ENCODE peak calls at places on chromosomes 16 and 17, in five cellular contexts. T, M, F, G and P are unnamed samples.

GRCh38 chr17:4566785-4567184 is 6.4 kb upstream of the GGT6 start:
- DNase-seq in F (peak; percentile 71), G (peak; percentile 76), M (peak; percentile 58), T (peak; percentile 66), P (peak; percentile 55)

GRCh38 chr17:55285340-55286301 is 20.9 kb downstream of the HLF start:
- DNase-seq in M (no peak), F (no peak), G (no peak), T (no peak), P (no peak)

GRCh38 chr17:40326014-40326831 is 17.2 kb downstream of the RARA start:
- DNase-seq in M (peak; percentile 29), T (no peak), G (peak; percentile 57), F (no peak), P (peak; percentile 91)

GRCh38 chr16:27698266-27698665 is 148.3 kb downstream of the KATNIP start:
- DNase-seq in M (no peak), F (no peak), G (no peak), T (no peak), P (no peak)

GRCh38 chr17:11140028-11140427 is 101.0 kb upstream of the SHISA6 start:
- DNase-seq in F (no peak), T (no peak), G (no peak), M (no peak), P (no peak)

GRCh38 chr17:46862949-46863348 is 11.6 kb downstream of the WNT9B start:
- DNase-seq in G (no peak), T (no peak), F (no peak), M (no peak), P (no peak)

GRCh38 chr16:54936979-54937672 is 6.5 kb downstream of the IRX5 start:
- DNase-seq in G (no peak), F (no peak), M (no peak), T (no peak), P (no peak)

GRCh38 chr17:8954339-8954738 is 11.2 kb downstream of the PIK3R5 start:
- DNase-seq in M (no peak), T (no peak), F (no peak), G (peak; percentile 62), P (no peak)

GRCh38 chr17:83152745-83153611 is 73.6 kb downstream of the METRNL start:
- DNase-seq in T (no peak), F (no peak), M (no peak), G (no peak), P (no peak)

GRCh38 chr16:65065031-65065430 is 56.8 kb downstream of the CDH11 start:
- DNase-seq in T (no peak), F (no peak), G (no peak), M (no peak), P (no peak)

GRCh38 chr16:79154081-79154480 is 446.5 kb downstream of the MAF start:
- DNase-seq in G (no peak), F (no peak), M (no peak), T (no peak), P (no peak)

GRCh38 chr17:65433592-65433991 is 127.9 kb downstream of the AXIN2 start:
- DNase-seq in G (no peak), M (no peak), T (no peak), F (no peak), P (no peak)

GRCh38 chr16:67444259-67445125 is 13.6 kb downstream of the HSD11B2 start:
- DNase-seq in F (no peak), M (no peak), T (no peak), G (no peak), P (no peak)

GRCh38 chr16:55499281-55499680 is 9.6 kb upstream of the LPCAT2 start:
- DNase-seq in M (no peak), G (no peak), T (no peak), F (no peak), P (no peak)

GRCh38 chr17:74663566-74663965 is 40.0 kb upstream of the CD300E start:
- DNase-seq in F (no peak), M (no peak), G (no peak), T (no peak), P (no peak)

GRCh38 chr16:72785886-72786285 is 262.0 kb downstream of the ZFHX3 start:
- DNase-seq in G (no peak), F (no peak), T (no peak), M (no peak), P (no peak)

DNA sequence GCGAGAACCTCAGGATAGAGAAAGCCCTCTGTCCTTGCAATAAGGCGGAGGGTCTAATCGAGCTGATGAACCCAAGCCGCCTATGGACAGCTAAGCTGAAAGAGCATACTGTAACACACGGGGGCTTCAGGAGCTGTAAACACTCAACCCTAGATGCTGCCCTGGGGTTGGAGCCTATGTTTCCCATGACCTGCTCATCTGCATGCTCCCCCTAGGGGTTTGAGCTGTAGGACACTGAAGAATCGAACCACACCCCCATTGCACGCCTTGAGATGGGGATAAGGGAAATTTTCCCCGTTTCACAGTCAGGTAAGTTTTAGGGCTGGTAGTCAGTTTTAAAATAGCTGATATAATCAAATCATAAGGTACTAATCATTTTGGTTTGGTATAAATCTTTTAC is 675.6 kb upstream of the CDH8 start:
- DNase-seq in G (no peak), T (no peak), F (no peak), M (no peak), P (no peak)
- TF ChIP-seq CTCF in G (no peak), T (no peak), F (no peak), M (no peak), P (no peak)

DNA sequence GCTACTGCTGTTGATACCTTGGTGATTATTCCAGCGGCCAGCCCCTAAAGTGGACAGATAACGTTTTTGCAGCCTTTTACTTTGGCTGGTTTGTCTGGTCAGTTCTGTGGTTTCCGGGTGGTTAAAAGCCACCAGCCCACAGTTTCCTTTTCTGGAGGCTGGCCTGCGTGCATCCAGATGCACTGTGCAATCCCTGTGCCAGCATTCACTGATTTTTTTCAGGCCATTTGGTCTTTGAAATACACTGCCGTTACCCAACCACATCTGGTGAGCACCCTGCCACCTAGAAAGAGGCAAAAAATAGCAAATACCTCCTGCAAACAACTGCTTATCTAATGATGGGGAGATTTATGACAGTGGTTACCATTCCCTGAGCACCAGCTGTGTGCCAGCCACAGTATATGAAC is 797 bp downstream of the NUDT7 start:
- DNase-seq in T (no peak), M (no peak), F (no peak), G (peak; percentile 43), P (peak; percentile 73)
- H3K9me2 ChIP-seq in T (no peaks in the 10 kb centered on the region), M (no peaks in the 10 kb centered on the region), F (no peaks in the 10 kb centered on the region), G (no peaks in the 10 kb centered on the region), P (no peaks in the 10 kb centered on the region)

GRCh38 chr16:7511549-7512260 is 179.1 kb downstream of the RBFOX1 start:
- DNase-seq in F (no peak), G (no peak), M (no peak), T (no peak), P (no peak)

GRCh38 chr16:7509919-7510705 is 177.5 kb downstream of the RBFOX1 start:
- DNase-seq in T (no peak), G (no peak), F (no peak), M (no peak), P (no peak)

GRCh38 chr16:7515543-7515942 is 182.9 kb downstream of the RBFOX1 start:
- DNase-seq in G (no peak), F (no peak), M (no peak), T (no peak), P (no peak)

GRCh38 chr16:7512503-7512902 is 179.9 kb downstream of the RBFOX1 start:
- DNase-seq in F (no peak), T (no peak), G (no peak), M (no peak), P (no peak)

GRCh38 chr16:7513429-7513828 is 180.8 kb downstream of the RBFOX1 start:
- DNase-seq in F (no peak), M (no peak), G (peak; percentile 25), T (no peak), P (no peak)
- TF ChIP-seq CTCF in F (peak; percentile 38), M (peak; percentile 53), G (peak; percentile 80), T (peak; percentile 50), P (peak; percentile 36)

DNA sequence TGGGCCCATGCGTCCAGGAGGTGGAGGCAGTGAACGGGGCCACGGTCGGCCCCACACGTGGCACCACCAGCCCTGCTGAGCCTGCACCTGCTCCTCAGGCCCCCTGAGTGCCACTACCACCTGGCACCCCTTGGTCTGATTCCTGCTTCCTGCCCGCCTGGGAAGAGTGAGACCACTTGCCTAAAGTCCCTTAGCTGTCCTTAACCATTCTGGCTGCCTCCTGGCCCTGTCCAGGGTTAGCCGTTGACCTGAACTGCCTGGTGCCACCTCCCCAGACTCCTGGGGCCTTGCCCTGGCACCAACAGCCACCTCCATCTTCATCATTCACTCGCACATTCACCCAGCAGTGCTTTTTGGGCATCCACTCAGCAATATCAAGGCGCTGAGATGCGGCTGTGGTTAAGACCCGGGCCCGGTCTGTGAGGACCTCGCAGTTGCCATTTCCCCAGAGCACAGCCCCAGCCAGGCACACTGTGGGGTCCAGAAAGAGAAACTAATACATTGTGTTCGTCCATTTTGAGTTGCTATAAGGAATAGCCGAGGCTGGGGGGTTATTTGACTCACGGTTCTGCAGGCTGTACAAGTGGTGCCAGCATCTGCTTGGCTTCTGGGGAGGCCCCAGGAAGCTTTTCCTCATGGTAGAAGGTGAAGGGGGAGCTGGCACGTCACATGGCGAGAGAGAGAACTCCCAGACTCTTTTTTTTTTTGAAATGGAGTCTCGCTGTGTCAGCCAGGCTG is 318.4 kb downstream of the SEC14L1 start:
- DNase-seq in M (no peak), F (no peak), G (peak; percentile 63), T (no peak), P (no peak)
- H3K9me2 ChIP-seq in M (no peaks in the 10 kb centered on the region), F (no peaks in the 10 kb centered on the region), G (no peaks in the 10 kb centered on the region), T (no peaks in the 10 kb centered on the region), P (no peaks in the 10 kb centered on the region)

GRCh38 chr16:69141014-69141413 is 8.6 kb downstream of the UTP4 start:
- DNase-seq in T (no peak), M (no peak), G (no peak), F (no peak), P (no peak)

GRCh38 chr16:69141936-69142335 is 9.5 kb downstream of the UTP4 start:
- DNase-seq in T (no peak), G (no peak), M (no peak), F (no peak), P (no peak)

GRCh38 chr16:69138608-69139007 is 6.2 kb downstream of the UTP4 start:
- DNase-seq in G (no peak), M (no peak), F (no peak), T (no peak), P (no peak)

GRCh38 chr16:69145658-69146057 is 13.2 kb downstream of the UTP4 start:
- DNase-seq in G (no peak), M (no peak), F (no peak), T (no peak), P (no peak)

GRCh38 chr16:69143116-69143515 is 10.7 kb downstream of the UTP4 start:
- DNase-seq in M (no peak), F (no peak), G (no peak), T (no peak), P (no peak)
- TF ChIP-seq CTCF in M (no peak), F (peak; percentile 22), G (no peak), T (peak; percentile 41), P (no peak)

DNA sequence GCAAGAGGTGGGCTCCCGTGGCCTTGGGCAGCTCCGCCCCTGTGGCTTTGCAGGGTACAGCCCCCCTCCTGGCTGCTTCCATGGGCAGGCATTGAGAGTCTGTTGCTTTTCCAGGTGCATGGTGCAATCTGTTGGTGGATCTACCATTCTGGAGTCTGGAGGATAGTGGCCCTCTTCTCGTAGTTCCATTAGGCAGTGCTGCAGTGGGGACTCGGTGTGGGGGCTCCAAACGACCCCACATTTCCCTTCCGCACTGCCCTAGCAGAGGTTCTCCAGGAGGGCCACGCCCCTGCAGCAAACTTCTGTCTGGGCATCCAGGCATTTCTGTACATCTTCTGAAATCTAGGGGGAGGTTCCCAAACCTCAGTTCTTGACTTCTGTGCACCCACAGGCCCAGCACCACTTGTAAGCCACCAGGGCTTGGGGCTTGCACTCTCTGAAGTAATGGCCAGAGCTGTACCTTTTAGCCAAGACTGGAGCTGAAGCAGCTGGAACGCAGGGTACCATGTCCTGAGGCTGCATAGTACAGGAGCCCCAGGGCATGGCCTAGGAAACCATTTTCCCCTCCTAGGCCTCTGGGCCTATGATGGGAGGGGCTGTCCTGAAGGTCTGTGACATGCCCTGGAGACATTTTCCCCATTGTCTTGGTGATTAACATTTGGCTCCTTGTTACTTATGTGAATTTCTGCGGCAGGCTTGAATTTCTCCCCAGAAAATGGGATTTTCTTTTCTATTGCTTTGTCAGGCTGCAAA is 6.0 kb downstream of the PRKAR1A start:
- DNase-seq in F (no peak), T (no peak), G (no peak), M (no peak), P (no peak)
- H3K9me2 ChIP-seq in F (no peaks in the 10 kb centered on the region), T (no peaks in the 10 kb centered on the region), G (no peaks in the 10 kb centered on the region), M (no peaks in the 10 kb centered on the region), P (no peaks in the 10 kb centered on the region)